ENCODE peak calls at places on chromosome 5, in seven cellular contexts. One of them, this sample, is unnamed.
A peak's percentile ranks its signal among the peaks of the same experiment; 100 is the strongest.

GRCh38 chr5:95615164-95615467 is 4.8 kb upstream of the GPR150 start:
- DNase-seq in psoas muscle: no peak
- DNase-seq in CD8-positive, alpha-beta T cell: no peak
- DNase-seq in H7: no peak
- DNase-seq in GDM1: no peak
- DNase-seq in COLO829: no peak
- DNase-seq in NB4: no peak
- DNase-seq in this sample: peak; percentile 16

GRCh38 chr5:105696440-105696839 is 1974.3 kb downstream of the EFNA5 start:
- DNase-seq in psoas muscle: no peak
- DNase-seq in CD8-positive, alpha-beta T cell: no peak
- DNase-seq in H7: no peak
- DNase-seq in GDM1: no peak
- DNase-seq in COLO829: no peak
- DNase-seq in NB4: no peak
- DNase-seq in this sample: no peak

GRCh38 chr5:124642148-124642547 is 104.3 kb downstream of the ZNF608 start:
- DNase-seq in psoas muscle: no peak
- DNase-seq in CD8-positive, alpha-beta T cell: no peak
- DNase-seq in H7: no peak
- DNase-seq in GDM1: no peak
- DNase-seq in COLO829: no peak
- DNase-seq in NB4: no peak
- DNase-seq in this sample: no peak

GRCh38 chr5:157460921-157461792 is 1.1 kb downstream of the NIPAL4 start:
- DNase-seq in psoas muscle: no peak
- DNase-seq in CD8-positive, alpha-beta T cell: no peak
- DNase-seq in H7: no peak
- DNase-seq in GDM1: no peak
- DNase-seq in COLO829: no peak
- DNase-seq in NB4: no peak
- DNase-seq in this sample: no peak

GRCh38 chr5:112616812-112617547 is 120.7 kb upstream of the APC start:
- DNase-seq in psoas muscle: no peak
- DNase-seq in CD8-positive, alpha-beta T cell: no peak
- DNase-seq in H7: no peak
- DNase-seq in GDM1: no peak
- DNase-seq in COLO829: no peak
- DNase-seq in NB4: no peak
- DNase-seq in this sample: no peak

GRCh38 chr5:76462097-76462702 is 59.1 kb downstream of the IQGAP2 start:
- DNase-seq in psoas muscle: no peak
- DNase-seq in CD8-positive, alpha-beta T cell: no peak
- DNase-seq in H7: no peak
- DNase-seq in GDM1: no peak
- DNase-seq in COLO829: no peak
- DNase-seq in NB4: no peak
- DNase-seq in this sample: no peak

GRCh38 chr5:124742983-124743533 is 3.4 kb downstream of the ZNF608 start:
- DNase-seq in psoas muscle: peak; percentile 25
- DNase-seq in CD8-positive, alpha-beta T cell: no peak
- DNase-seq in H7: no peak
- DNase-seq in GDM1: no peak
- DNase-seq in COLO829: no peak
- DNase-seq in NB4: no peak
- DNase-seq in this sample: no peak

GRCh38 chr5:15937708-15938107 is 241.9 kb downstream of the MARCHF11 start:
- DNase-seq in psoas muscle: no peak
- DNase-seq in CD8-positive, alpha-beta T cell: no peak
- DNase-seq in H7: no peak
- DNase-seq in GDM1: no peak
- DNase-seq in COLO829: no peak
- DNase-seq in NB4: no peak
- DNase-seq in this sample: no peak

GRCh38 chr5:127858116-127858784 is 155.1 kb downstream of the CCDC192 start:
- DNase-seq in psoas muscle: no peak
- DNase-seq in CD8-positive, alpha-beta T cell: no peak
- DNase-seq in H7: no peak
- DNase-seq in GDM1: no peak
- DNase-seq in COLO829: peak; percentile 67
- DNase-seq in NB4: no peak
- DNase-seq in this sample: no peak